ENCODE peak calls at places on chromosomes 11 and 22, in four cellular contexts. K, U, C and J are unnamed samples.

GRCh38 chr11:19980957-19981669 is 179.2 kb downstream of the DBX1 start:
- DNase-seq in K (peak), U (peak), C (peak), J (peak)

GRCh38 chr22:35971418-35972119 is 57.1 kb downstream of the RBFOX2 start:
- DNase-seq in K (no peak), U (peak), C (peak), J (peak)

GRCh38 chr11:46655631-46656030 is 38.3 kb downstream of the ATG13 start:
- DNase-seq in K (no peak), U (no peak), C (no peak), J (no peak)

GRCh38 chr11:62732830-62733229 is 4.5 kb downstream of the TTC9C start:
- DNase-seq in K (no peak), U (no peak), C (no peak), J (no peak)

GRCh38 chr11:46264030-46264429 is 13.4 kb upstream of the CREB3L1 start:
- DNase-seq in K (no peak), U (no peak), C (no peak), J (no peak)

GRCh38 chr11:17743026-17743807 is 8.6 kb downstream of the KCNC1 start:
- DNase-seq in K (no peak), U (no peak), C (no peak), J (no peak)

GRCh38 chr11:62343822-62344609 is 6.8 kb downstream of the ASRGL1 start:
- DNase-seq in K (no peak), U (no peak), C (no peak), J (no peak)

GRCh38 chr11:105149477-105149876 is 9.9 kb upstream of the CARD18 start:
- DNase-seq in K (no peak), U (no peak), C (no peak), J (no peak)

GRCh38 chr11:125959931-125960330 is 14.1 kb downstream of the VSIG10L2 start:
- DNase-seq in K (no peak), U (no peak), C (no peak), J (no peak)

GRCh38 chr11:19955660-19956059 is 204.6 kb downstream of the DBX1 start:
- DNase-seq in K (no peak), U (no peak), C (no peak), J (no peak)

GRCh38 chr22:39244073-39244495 is 698 bp downstream of the PDGFB start:
- DNase-seq in K (peak), U (no peak), C (no peak), J (no peak)

GRCh38 chr22:30564766-30565118 is 9.7 kb downstream of the GAL3ST1 start:
- DNase-seq in K (no peak), U (no peak), C (no peak), J (no peak)

GRCh38 chr22:30217698-30218565 is 28.6 kb downstream of the LIF start:
- DNase-seq in K (no peak), U (no peak), C (no peak), J (no peak)

GRCh38 chr11:14423633-14424032 is 64.7 kb upstream of the RRAS2 start:
- DNase-seq in K (no peak), U (no peak), C (peak), J (peak)

GRCh38 chr11:118003021-118003423 is 16.8 kb downstream of the IL10RA start:
- DNase-seq in K (peak), U (no peak), C (no peak), J (no peak)

GRCh38 chr11:5246772-5247478 is 2.7 kb downstream of the HBG1 start:
- DNase-seq in K (no peak), U (no peak), C (no peak), J (no peak)

GRCh38 chr22:46664301-46664855 is 44.2 kb downstream of the GRAMD4 start:
- DNase-seq in K (no peak), U (no peak), C (no peak), J (no peak)

GRCh38 chr22:39098026-39098425 is 982 bp downstream of the APOBEC3H start:
- DNase-seq in K (no peak), U (no peak), C (no peak), J (no peak)

GRCh38 chr11:79013509-79013908 is 427.3 kb downstream of the TENM4 start:
- DNase-seq in K (no peak), U (no peak), C (peak), J (peak)

GRCh38 chr11:9461760-9462134 is 935 bp downstream of the ZNF143 start:
- DNase-seq in K (no peak), U (no peak), C (peak), J (no peak)

GRCh38 chr11:8149726-8150125 is 19.1 kb downstream of the RIC3 start:
- DNase-seq in K (no peak), U (no peak), C (no peak), J (no peak)

GRCh38 chr22:20659920-20660319 is 114.0 kb upstream of the SERPIND1 start:
- DNase-seq in K (no peak), U (no peak), C (no peak), J (no peak)

GRCh38 chr11:315051-315481 is 1.2 kb downstream of the IFITM1 start:
- DNase-seq in K (no peak), U (no peak), C (no peak), J (no peak)

GRCh38 chr11:9815486-9816136 is 151.7 kb downstream of the SWAP70 start:
- DNase-seq in K (no peak), U (no peak), C (peak), J (peak)

GRCh38 chr11:36425593-36426206 is 84.4 kb downstream of the TRAF6 start:
- DNase-seq in K (no peak), U (no peak), C (peak), J (no peak)

GRCh38 chr11:76806608-76807205 is 23.6 kb downstream of the TSKU start:
- DNase-seq in K (no peak), U (no peak), C (no peak), J (no peak)

GRCh38 chr11:44926036-44926435 is 24.6 kb downstream of the TP53I11 start:
- DNase-seq in K (no peak), U (no peak), C (no peak), J (no peak)

GRCh38 chr11:106186630-106187029 is 109.2 kb downstream of the AASDHPPT start:
- DNase-seq in K (no peak), U (no peak), C (no peak), J (no peak)

DNA sequence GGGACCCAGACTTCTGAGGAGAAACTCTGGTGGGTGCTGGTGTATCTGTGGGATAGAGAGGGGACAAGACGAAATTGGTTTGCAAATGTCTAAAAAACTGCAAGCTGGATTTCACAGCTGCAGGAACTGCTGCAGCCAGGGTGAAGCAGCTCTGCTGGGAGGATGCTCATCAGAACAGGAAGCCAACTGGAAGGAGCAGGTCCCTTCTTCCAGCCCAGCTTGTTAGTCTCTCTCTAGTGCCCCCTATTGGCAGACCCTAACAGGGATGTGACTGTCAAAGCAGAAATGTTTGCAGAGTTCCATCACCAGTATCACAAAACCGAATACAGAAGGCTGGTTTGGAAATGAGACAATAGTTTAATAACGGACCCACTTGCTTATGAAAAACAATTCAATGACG is 74.8 kb upstream of the SLC22A12 start:
- DNase-seq in K (peak), U (no peak), C (no peak), J (no peak)
- TF ChIP-seq CTCF in K (peak), U (no peak), C (no peak), J (peak)

GRCh38 chr22:25777870-25778269 is 35.9 kb downstream of the MYO18B start:
- DNase-seq in K (no peak), U (no peak), C (peak), J (peak)

GRCh38 chr22:25780673-25781072 is 38.7 kb downstream of the MYO18B start:
- DNase-seq in K (no peak), U (no peak), C (no peak), J (no peak)

GRCh38 chr22:25779426-25779825 is 37.4 kb downstream of the MYO18B start:
- DNase-seq in K (no peak), U (no peak), C (no peak), J (no peak)

GRCh38 chr22:25781801-25782200 is 39.8 kb downstream of the MYO18B start:
- DNase-seq in K (no peak), U (no peak), C (no peak), J (no peak)

GRCh38 chr22:25779890-25780289 is 37.9 kb downstream of the MYO18B start:
- DNase-seq in K (no peak), U (no peak), C (no peak), J (no peak)
- TF ChIP-seq CTCF in K (no peak), U (no peak), C (no peak), J (no peak)

DNA sequence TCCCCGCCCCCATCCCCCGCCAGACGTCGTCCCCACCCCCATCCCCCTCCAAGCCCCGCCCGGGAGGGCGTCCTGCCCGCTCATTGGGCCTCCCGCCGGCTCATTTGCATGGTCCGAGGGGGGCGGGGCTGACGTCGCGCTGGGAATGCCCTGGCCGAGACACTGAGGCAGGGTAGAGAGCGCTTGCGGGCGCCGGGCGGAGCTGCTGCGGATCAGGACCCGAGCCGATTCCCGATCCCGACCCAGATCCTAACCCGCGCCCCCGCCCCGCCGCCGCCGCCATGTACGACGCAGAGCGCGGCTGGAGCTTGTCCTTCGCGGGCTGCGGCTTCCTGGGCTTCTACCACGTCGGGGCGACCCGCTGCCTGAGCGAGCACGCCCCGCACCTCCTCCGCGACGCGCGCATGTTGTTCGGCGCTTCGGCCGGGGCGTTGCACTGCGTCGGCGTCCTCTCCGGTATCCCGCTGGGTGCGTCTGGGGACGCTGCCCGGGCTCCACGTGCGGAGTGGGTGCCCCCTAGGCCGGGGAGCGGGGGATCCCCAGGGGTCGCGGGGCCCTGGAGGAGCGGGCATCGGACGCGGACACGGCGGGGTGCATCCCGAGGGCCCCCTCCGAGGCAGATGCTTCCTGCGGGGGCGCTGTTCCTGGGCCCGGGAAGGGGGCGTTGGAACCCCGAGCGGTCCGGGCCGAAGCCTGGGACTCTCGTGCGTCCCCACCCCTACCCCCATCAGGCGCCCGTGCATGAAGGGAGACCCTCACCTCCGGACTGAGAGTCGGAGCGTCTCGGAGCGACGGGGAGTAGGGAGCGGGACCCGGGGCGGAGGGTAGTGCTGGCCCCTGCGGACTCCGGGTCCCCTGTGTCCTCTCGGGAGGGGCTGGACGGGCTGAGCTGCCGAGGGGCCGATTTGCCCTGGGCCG is at the start of gene PNPLA3:
- DNase-seq in K (peak), U (peak), C (peak), J (peak)
- TF ChIP-seq CTCF in K (no peak), U (no peak), C (peak), J (peak)

DNA sequence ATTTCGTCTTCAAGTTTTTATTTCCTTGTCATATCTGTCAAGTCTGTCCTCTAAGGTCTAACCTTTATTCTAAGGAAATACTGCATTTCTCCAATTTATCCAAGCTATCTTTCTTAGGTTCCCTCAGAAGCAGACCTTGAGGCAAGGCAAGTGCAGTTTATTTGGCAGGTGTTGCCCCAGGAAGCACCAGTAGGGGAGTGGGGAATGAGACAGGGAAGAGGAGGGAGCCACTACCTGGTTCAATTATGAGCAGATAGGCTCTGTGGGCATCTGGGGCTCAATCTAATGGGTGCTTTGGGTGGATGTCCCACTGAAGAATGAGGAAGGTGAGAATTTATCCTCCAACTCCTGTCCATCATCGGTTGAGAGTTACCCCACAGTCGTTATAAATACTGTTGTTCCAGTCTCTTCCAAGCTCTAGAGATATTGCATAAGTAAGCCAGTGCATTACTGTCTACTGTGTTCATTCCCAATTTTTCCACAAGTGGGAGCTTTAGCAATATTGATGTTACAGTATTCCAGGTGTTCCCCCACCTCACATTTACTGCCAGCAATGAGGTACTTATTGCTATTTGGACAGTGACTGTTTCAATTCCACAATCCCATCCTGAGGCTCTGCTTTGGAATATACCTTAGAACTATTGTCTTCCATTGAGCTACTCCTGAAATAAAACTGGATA is 154.9 kb upstream of the CEP126 start:
- DNase-seq in K (no peak), U (no peak), C (no peak), J (no peak)
- TF ChIP-seq CTCF in K (no peak), U (no peak), C (peak), J (peak)

GRCh38 chr11:114287154-114287553 is 9.0 kb upstream of the NNMT start:
- DNase-seq in K (no peak), U (no peak), C (no peak), J (no peak)
- TF ChIP-seq CTCF in K (no peak), U (no peak), C (no peak), J (no peak)

GRCh38 chr22:32123657-32124056 is 35.4 kb downstream of the C22orf42 start:
- DNase-seq in K (no peak), U (no peak), C (no peak), J (no peak)
- TF ChIP-seq CTCF in K (no peak), U (no peak), C (no peak), J (peak)

GRCh38 chr11:12162652-12163051 is 52.3 kb downstream of the MICAL2 start:
- DNase-seq in K (no peak), U (no peak), C (no peak), J (no peak)
- TF ChIP-seq CTCF in K (no peak), U (no peak), C (no peak), J (no peak)

GRCh38 chr11:60785806-60786361 is 751 bp downstream of the MS4A10 start:
- DNase-seq in K (no peak), U (no peak), C (peak), J (peak)
- TF ChIP-seq CTCF in K (peak), U (no peak), C (peak), J (peak)

GRCh38 chr11:119479685-119480275 is 56.8 kb upstream of the THY1 start:
- DNase-seq in K (peak), U (peak), C (peak), J (peak)
- TF ChIP-seq CTCF in K (peak), U (no peak), C (peak), J (peak)

DNA sequence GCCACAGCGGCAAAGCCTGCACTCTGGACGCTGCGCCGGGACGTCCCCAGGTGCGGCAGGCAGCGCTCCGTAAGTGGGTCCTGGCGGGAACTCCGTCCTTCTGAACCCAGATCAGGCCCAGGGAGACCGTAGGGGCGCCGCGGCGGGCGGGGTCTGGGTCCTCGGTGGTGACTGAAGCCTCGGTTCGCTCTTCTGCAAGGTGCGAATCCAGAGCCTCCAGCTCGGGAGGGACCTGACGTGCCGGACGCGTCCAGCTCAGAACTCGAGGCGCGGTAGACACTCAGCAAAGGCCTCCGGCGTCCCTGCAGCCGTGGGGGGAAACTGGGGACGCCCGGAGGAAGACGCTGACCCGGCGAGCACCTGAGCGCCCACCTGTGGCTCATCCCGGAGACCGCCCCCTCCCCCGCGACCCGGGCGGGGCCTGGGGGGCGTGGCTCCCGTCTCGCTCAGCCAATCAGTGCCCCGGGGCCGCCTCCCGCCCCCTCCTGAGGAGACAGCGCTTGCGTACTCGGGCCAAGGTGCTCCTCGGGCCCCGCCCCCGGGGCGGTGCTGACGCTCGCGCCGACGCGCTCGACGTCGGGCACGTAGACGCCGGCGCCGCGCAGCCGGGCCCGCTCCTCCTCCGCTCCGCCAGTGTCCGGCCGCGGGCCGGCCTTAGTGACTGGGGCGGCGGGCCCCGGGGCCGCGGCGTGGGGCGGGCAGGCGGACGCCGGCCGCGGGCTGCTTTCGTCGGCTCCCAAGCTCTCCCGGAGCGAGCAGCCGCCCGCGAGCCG is at the start of gene PPFIA1:
- DNase-seq in K (peak), U (peak), C (peak), J (peak)
- TF ChIP-seq CTCF in K (peak), U (no peak), C (no peak), J (no peak)